ENCODE peak calls at places on chromosome 5, in six cellular contexts. S is K562, F is H1, Z is A549, H is sigmoid colon, P is tibial nerve. O is an unnamed sample.

GRCh38 chr5:137491121-137491520 is 8.0 kb downstream of the SPOCK1 start:
- DNase-seq in S (no peak), F (no peak), Z (no peak), H (no peak), P (no peak), O (no peak)

GRCh38 chr5:120413706-120414105 is 50.4 kb upstream of the PRR16 start:
- DNase-seq in S (no peak), F (no peak), Z (no peak), H (no peak), P (no peak), O (no peak)

GRCh38 chr5:124948754-124949275 is 202.4 kb upstream of the ZNF608 start:
- DNase-seq in S (no peak), F (no peak), Z (no peak), H (no peak), P (no peak), O (no peak)

GRCh38 chr5:102957141-102957540 is 162.8 kb downstream of the GIN1 start:
- DNase-seq in S (no peak), F (no peak), Z (no peak), H (no peak), P (no peak), O (no peak)

GRCh38 chr5:171965740-171966139 is 40.7 kb downstream of the FBXW11 start:
- DNase-seq in S (peak), F (no peak), Z (no peak), H (no peak), P (no peak), O (no peak)

GRCh38 chr5:14665110-14665822 is 748 bp downstream of the OTULIN start:
- DNase-seq in S (peak), F (no peak), Z (peak), H (no peak), P (no peak), O (peak)

GRCh38 chr5:178182158-178182876 is 4.9 kb downstream of the GMCL2 start:
- DNase-seq in S (peak), F (no peak), Z (no peak), H (no peak), P (no peak), O (no peak)

GRCh38 chr5:18761801-18762200 is 1127.5 kb downstream of the TAF11L14 start:
- DNase-seq in S (no peak), F (no peak), Z (no peak), H (no peak), P (no peak), O (no peak)

GRCh38 chr5:1511651-1512540 is 11.9 kb downstream of the LPCAT1 start:
- DNase-seq in S (no peak), F (no peak), Z (peak), H (peak), P (no peak), O (peak)

GRCh38 chr5:6611561-6612256 is 21.1 kb downstream of the NSUN2 start:
- DNase-seq in S (no peak), F (no peak), Z (no peak), H (no peak), P (no peak), O (no peak)

GRCh38 chr5:41978686-41979085 is 53.6 kb downstream of the FBXO4 start:
- DNase-seq in S (no peak), F (no peak), Z (no peak), H (no peak), P (no peak), O (no peak)

GRCh38 chr5:96702503-96703383 is 40.6 kb downstream of the CAST start:
- DNase-seq in S (peak), F (no peak), Z (peak), H (peak), P (peak), O (peak)

GRCh38 chr5:1470762-1471211 is 25.5 kb upstream of the SLC6A3 start:
- DNase-seq in S (no peak), F (no peak), Z (no peak), H (peak), P (no peak), O (peak)

GRCh38 chr5:21895766-21896165 is 957.4 kb downstream of the CDH12 start:
- DNase-seq in S (no peak), F (no peak), Z (no peak), H (no peak), P (no peak), O (no peak)

GRCh38 chr5:155556700-155557099 is 543.1 kb downstream of the KIF4B start:
- DNase-seq in S (no peak), F (no peak), Z (no peak), H (no peak), P (no peak), O (no peak)

DNA sequence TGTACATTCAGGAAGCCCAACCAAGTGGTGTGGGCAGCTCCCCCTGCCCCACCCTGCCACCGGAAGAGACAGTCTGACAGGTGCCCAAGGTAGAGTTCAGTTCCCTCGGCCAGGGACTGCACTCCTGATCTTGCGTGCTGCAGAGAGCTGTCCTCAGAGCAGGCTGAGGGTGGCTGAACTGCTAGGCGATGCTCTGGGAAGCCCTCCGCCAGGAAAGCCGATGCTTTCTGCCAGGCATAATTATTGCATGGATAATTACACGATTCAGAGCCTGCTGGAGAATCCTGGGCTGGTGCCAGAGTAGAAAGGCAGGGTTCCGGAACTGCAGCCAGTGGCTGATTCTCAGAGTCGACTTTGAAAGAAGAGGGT is 19.3 kb downstream of the KCNIP1 start:
- DNase-seq in S (no peak), F (no peak), Z (no peak), H (no peak), P (no peak), O (no peak)
- TF ChIP-seq EP300 in S (no peak), F (no peak), Z (no peak), H (no peak), P (no peak), O (no peak)

GRCh38 chr5:37840036-37840909 is at the start of gene GDNF:
- DNase-seq in S (no peak), F (no peak), Z (peak), H (peak), P (no peak), O (peak)
- TF ChIP-seq CTCF in S (no peak), F (no peak), Z (peak), H (no peak), P (no peak), O (no peak)

GRCh38 chr5:69493235-69493925 is 790 bp downstream of the OCLN start:
- DNase-seq in S (no peak), F (no peak), Z (peak), H (no peak), P (no peak), O (peak)
- TF ChIP-seq POLR2A in S (no peak), F (no peak), Z (peak), H (no peak), P (no peak), O (no peak)

GRCh38 chr5:176637556-176637955 is 7.1 kb downstream of the EIF4E1B start:
- DNase-seq in S (no peak), F (no peak), Z (no peak), H (no peak), P (no peak), O (no peak)

GRCh38 chr5:176639208-176639607 is 8.1 kb upstream of the TSPAN17 start:
- DNase-seq in S (no peak), F (no peak), Z (no peak), H (no peak), P (no peak), O (no peak)

GRCh38 chr5:176638437-176638836 is 8.0 kb downstream of the EIF4E1B start:
- DNase-seq in S (no peak), F (no peak), Z (no peak), H (no peak), P (no peak), O (no peak)

GRCh38 chr5:176633638-176634037 is 3.2 kb downstream of the EIF4E1B start:
- DNase-seq in S (no peak), F (no peak), Z (no peak), H (no peak), P (no peak), O (no peak)

GRCh38 chr5:176636426-176636825 is 6.0 kb downstream of the EIF4E1B start:
- DNase-seq in S (no peak), F (no peak), Z (no peak), H (no peak), P (no peak), O (no peak)
- TF ChIP-seq EP300 in S (no peak), F (no peak), Z (no peak), H (no peak), P (no peak), O (no peak)

GRCh38 chr5:118070041-118070440 is 918.3 kb downstream of the DTWD2 start:
- DNase-seq in S (no peak), F (no peak), Z (no peak), H (no peak), P (no peak), O (no peak)
- TF ChIP-seq CTCF in S (no peak), F (no peak), Z (no peak), H (no peak), P (no peak), O (no peak)

DNA sequence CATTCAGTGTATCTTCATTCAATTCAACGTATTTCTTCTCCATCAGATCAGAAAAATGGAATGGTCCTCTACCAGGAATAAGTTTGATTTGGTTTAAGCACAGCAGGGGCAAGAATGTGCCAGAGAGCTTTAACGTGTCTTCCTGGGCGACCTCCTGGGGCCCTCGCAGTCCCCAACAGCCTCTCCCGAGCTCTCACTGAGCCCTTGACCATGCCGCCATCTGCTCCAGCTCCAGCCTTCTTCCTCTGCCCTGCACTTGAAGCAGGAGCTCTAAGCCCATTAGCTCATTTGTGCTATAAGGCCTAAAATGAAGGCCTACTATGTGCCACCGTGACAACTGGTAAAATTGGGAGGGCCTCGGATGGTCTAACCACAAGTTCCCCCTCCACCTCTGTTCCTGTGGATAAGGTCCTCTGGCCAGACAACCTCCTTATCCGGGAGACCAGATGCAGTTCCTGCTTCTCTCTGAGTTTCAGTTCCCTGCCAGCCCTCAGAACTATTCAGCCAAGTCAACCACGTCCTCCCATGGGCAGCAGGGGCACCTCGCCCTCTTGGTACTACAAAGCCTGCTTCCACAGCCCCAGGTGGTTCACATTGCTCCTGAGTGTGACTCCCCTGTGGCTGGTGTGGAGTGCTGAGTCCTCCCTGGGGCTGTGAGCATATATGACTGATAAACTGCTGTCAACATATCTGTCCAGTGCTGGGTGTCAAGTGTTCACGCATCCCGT is 35.8 kb downstream of the C5orf15 start:
- DNase-seq in S (peak), F (no peak), Z (no peak), H (no peak), P (no peak), O (no peak)
- TF ChIP-seq POLR2A in S (no peak), F (no peak), Z (no peak), H (no peak), P (no peak), O (no peak)

DNA sequence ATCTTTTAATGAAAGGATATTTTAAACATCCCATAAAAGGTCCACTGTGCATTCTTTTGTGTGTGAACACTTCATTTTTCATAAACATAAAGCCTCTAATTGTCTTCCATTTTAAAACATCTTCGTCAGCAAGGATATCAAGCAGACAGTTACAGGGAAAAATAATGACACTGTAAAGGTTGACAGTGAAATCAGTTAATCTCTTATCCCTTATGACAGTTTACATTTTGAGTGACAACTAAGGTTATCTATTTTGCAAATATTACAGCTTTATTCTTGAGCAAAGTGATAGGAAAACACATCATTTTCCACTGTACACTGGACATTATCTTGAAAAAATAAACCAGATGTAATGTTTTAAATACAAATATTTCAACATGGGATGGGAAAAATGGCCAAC is 28.7 kb upstream of the EFNA5 start:
- DNase-seq in S (no peak), F (no peak), Z (no peak), H (no peak), P (no peak), O (no peak)
- TF ChIP-seq EP300 in S (no peak), F (no peak), Z (no peak), H (no peak), P (no peak), O (no peak)